ENCODE peak calls at places on chromosome 22, in four cellular contexts. H, D, E and O are unnamed samples.

GRCh38 chr22:48826546-48826945 is 1001.1 kb downstream of the BRD1 start:
- DNase-seq in D (no peak), H (no peak), E (no peak), O (no peak)

GRCh38 chr22:37167176-37167980 is 17.7 kb upstream of the IL2RB start:
- DNase-seq in D (no peak), H (no peak), E (no peak), O (no peak)

GRCh38 chr22:46084943-46085830 is 65.1 kb upstream of the PPARA start:
- DNase-seq in E (no peak), D (no peak), H (no peak), O (no peak)

GRCh38 chr22:44330727-44331660 is 18.2 kb upstream of the SHISAL1 start:
- DNase-seq in H (no peak), D (no peak), E (no peak), O (no peak)

GRCh38 chr22:29145321-29146072 is 60.2 kb upstream of the EMID1 start:
- DNase-seq in D (no peak), E (no peak), H (no peak), O (no peak)

GRCh38 chr22:17997456-17997855 is 26.9 kb downstream of the MICAL3 start:
- DNase-seq in E (no peak), D (no peak), H (no peak), O (no peak)

GRCh38 chr22:30304495-30305244 is 15.4 kb upstream of the CASTOR1 start:
- DNase-seq in D (no peak), H (no peak), E (no peak), O (no peak)

GRCh38 chr22:36912694-36913430 is 566 bp upstream of the CSF2RB start:
- DNase-seq in H (no peak), E (no peak), D (no peak), O (no peak)

GRCh38 chr22:33831651-33832050 is 88.6 kb downstream of the LARGE1 start:
- DNase-seq in D (no peak), E (no peak), H (no peak), O (no peak)

GRCh38 chr22:30249049-30250038 is 2.8 kb upstream of the LIF start:
- DNase-seq in D (no peak), E (no peak), H (no peak), O (no peak)

GRCh38 chr22:35314161-35314942 is 14.7 kb downstream of the TOM1 start:
- DNase-seq in E (no peak), D (no peak), H (no peak), O (no peak)

GRCh38 chr22:26339755-26340154 is 89.3 kb upstream of the ASPHD2 start:
- DNase-seq in H (no peak), D (no peak), E (no peak), O (no peak)

GRCh38 chr22:32204856-32205722 is at the start of gene RFPL2:
- DNase-seq in E (peak), D (no peak), H (peak), O (peak)

GRCh38 chr22:42931421-42932196 is 74.5 kb upstream of the ARFGAP3 start:
- DNase-seq in D (no peak), E (no peak), H (peak), O (no peak)

GRCh38 chr22:36773935-36774334 is 2.0 kb downstream of the IFT27 start:
- DNase-seq in E (peak), D (no peak), H (peak), O (no peak)

GRCh38 chr22:41919357-41920224 is 4.7 kb upstream of the SHISA8 start:
- DNase-seq in H (peak), E (peak), D (peak), O (no peak)

GRCh38 chr22:45162531-45162930 is 1.2 kb upstream of the NUP50 start:
- DNase-seq in H (no peak), D (no peak), E (peak), O (no peak)

GRCh38 chr22:46593996-46594946 is 25.9 kb upstream of the GRAMD4 start:
- DNase-seq in E (no peak), H (no peak), D (no peak), O (no peak)

GRCh38 chr22:24144471-24145115 is 36.7 kb upstream of the SUSD2 start:
- DNase-seq in H (no peak), E (no peak), D (no peak), O (no peak)

GRCh38 chr22:45888221-45889092 is 88.5 kb downstream of the WNT7B start:
- DNase-seq in H (no peak), E (no peak), D (no peak), O (no peak)

GRCh38 chr22:26711205-26711958 is 54.0 kb downstream of the MIAT start:
- DNase-seq in D (no peak), H (peak), E (no peak), O (no peak)

GRCh38 chr22:39703890-39704658 is 133.5 kb downstream of the CACNA1I start:
- DNase-seq in D (no peak), H (peak), E (no peak), O (no peak)

GRCh38 chr22:35337932-35338331 is 38.2 kb downstream of the TOM1 start:
- DNase-seq in D (no peak), H (no peak), E (peak), O (no peak)

GRCh38 chr22:46712288-46712687 is 25.8 kb downstream of the CERK start:
- DNase-seq in H (no peak), E (no peak), D (no peak), O (no peak)

GRCh38 chr22:24391836-24392217 is 35.6 kb upstream of the ADORA2A start:
- DNase-seq in H (peak), E (no peak), D (no peak), O (no peak)

GRCh38 chr22:28008649-28009048 is 89.6 kb upstream of the PITPNB start:
- DNase-seq in H (no peak), D (no peak), E (no peak), O (no peak)

GRCh38 chr22:28008056-28008455 is 89.0 kb upstream of the PITPNB start:
- DNase-seq in H (no peak), D (no peak), E (no peak), O (no peak)

GRCh38 chr22:28006271-28006670 is 87.2 kb upstream of the PITPNB start:
- DNase-seq in E (no peak), H (peak), D (no peak), O (no peak)

GRCh38 chr22:28012811-28013460 is 93.9 kb upstream of the PITPNB start:
- DNase-seq in E (no peak), D (no peak), H (no peak), O (no peak)

GRCh38 chr22:28009272-28009827 is 90.3 kb upstream of the PITPNB start:
- DNase-seq in E (peak), D (peak), H (peak), O (peak)
- H3K4ac ChIP-seq in E (no peak), D (no peak), H (peak), O (no peak)

GRCh38 chr22:22931557-22932270 is 44.1 kb downstream of the IGLL5 start:
- DNase-seq in E (no peak), H (no peak), D (no peak), O (no peak)
- H3K27ac ChIP-seq in E (no peak), H (no peak), D (no peak), O (no peak)

DNA sequence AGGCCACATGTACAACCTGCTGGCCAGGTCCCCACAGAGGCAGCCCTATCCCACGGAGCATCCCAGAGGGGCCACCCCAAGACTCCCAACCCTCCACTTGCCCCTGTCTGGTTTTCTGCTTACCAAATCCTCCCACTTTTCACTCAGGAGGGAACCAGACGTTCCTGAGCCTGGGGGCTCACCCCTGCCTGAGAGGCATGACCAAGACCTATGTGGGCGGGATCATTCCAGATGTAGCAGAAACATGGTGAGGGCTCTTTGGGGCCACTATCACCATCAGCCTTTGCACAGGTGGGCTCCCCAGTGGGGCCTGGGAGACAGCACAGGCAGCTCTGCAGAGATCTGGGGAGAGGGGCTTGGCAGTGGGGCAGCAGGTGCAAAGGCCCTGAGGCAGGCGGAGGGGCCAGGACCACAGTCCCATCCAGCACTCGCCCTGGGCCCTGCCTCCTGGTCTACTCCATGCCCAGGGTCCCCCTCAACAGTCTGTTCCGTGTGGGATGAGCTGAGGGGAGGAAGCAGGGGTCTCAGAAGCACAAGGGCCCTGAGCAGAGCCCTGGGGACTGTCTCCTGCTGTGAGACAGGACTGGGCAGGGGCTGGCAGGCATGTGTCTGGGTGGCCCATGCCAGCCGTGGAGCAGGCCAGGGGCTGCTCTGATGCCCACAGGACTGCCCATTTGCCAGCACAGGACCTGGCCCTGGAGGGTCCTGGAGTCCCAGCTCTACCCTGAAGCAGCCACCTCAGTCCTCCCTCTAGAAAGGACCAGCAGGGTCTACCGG is 9.4 kb downstream of the PIM3 start:
- DNase-seq in D (no peak), E (no peak), H (no peak), O (no peak)
- H3K4ac ChIP-seq in D (no peak), E (no peak), H (peak), O (peak)

GRCh38 chr22:19119949-19120348 is 2.3 kb downstream of the DGCR2 start:
- DNase-seq in D (no peak), E (no peak), H (no peak), O (no peak)
- H3K27ac ChIP-seq in D (no peak), E (no peak), H (no peak), O (no peak)